ENCODE peak calls at places on chromosomes 7 and 10, in seven cellular contexts. N is body of pancreas, O is esophagus muscularis mucosa, H is transverse colon, F is psoas muscle, P is IMR-90, Z is GM13977. G is an unnamed sample.

GRCh38 chr7:147413243-147413642 is 1177.3 kb upstream of the C7orf33 start:
- DNase-seq in P (no peak), O (no peak), N (no peak), F (no peak), Z (no peak), H (no peak), G (no peak)

GRCh38 chr7:128846781-128847444 is 15.7 kb upstream of the ATP6V1F start:
- DNase-seq in Z (no peak), P (no peak), H (no peak), F (no peak), N (no peak), O (no peak), G (no peak)

GRCh38 chr10:31768467-31768866 is 160.2 kb downstream of the ARHGAP12 start:
- DNase-seq in O (no peak), P (peak; percentile 78), N (no peak), H (no peak), F (no peak), Z (no peak), G (no peak)

GRCh38 chr10:87750001-87750651 is 67.9 kb downstream of the ATAD1 start:
- DNase-seq in Z (no peak), P (peak; percentile 61), N (no peak), F (no peak), O (no peak), H (no peak), G (no peak)

GRCh38 chr7:128168667-128169210 is 72.3 kb upstream of the LEP start:
- DNase-seq in H (peak; percentile 15), Z (peak; percentile 49), N (peak; percentile 32), F (no peak), P (no peak), O (no peak), G (no peak)

GRCh38 chr7:91347288-91347687 is 83.1 kb downstream of the FZD1 start:
- DNase-seq in Z (no peak), H (no peak), N (no peak), P (peak; percentile 2), O (no peak), F (no peak), G (no peak)

GRCh38 chr7:34491899-34492298 is 166.1 kb upstream of the NPSR1 start:
- DNase-seq in O (no peak), P (no peak), N (no peak), H (no peak), Z (no peak), F (no peak), G (no peak)

GRCh38 chr7:147756290-147756689 is 834.3 kb upstream of the C7orf33 start:
- DNase-seq in N (no peak), Z (no peak), P (no peak), H (no peak), O (no peak), F (no peak), G (no peak)

GRCh38 chr7:80552304-80552703 is 40.4 kb upstream of the GNAT3 start:
- DNase-seq in P (peak; percentile 64), F (no peak), Z (no peak), H (no peak), N (no peak), O (no peak), G (no peak)

GRCh38 chr7:110839866-110840265 is 251.1 kb upstream of the LRRN3 start:
- DNase-seq in N (peak; percentile 16), Z (no peak), F (no peak), P (peak; percentile 64), H (no peak), O (no peak), G (no peak)

DNA sequence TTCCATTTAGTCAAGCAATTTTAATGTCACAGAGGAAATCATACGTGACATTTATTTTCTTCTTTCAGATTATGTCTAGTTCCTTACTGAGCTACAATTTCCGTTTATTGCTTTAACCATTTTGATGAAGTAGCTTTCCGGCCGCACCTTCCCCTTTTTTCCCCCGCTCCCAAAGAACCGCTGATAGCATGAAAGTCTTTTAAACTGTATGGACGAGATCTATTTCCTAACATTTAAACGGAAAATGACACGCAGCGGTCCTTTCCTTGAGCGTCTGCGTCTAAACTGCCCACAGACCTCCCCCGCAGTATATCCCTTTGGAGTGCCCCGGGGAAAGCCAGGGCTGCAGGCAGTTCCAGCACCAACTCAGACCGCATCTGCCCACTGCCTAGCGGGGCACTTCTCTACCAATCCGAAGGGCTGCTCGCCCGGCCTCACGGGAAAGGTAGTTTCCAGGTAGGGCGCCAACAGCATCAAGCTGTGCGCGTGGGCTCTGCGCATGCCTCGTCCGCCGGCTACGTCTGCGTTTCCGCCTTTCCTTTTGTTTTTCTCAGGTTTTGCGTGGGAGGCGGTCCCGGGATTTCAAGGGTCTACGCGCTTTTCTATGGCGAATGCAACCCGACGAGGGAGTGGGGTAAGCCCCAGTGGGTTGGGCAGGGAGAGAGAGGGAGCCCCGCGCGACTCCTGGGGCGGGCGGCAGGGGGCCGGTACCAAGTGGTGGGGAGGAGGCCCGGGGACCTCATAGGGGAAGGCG is at the start of gene ZNF33A:
- DNase-seq in N (peak; percentile 95), Z (peak; percentile 86), H (peak; percentile 95), F (peak; percentile 94), P (peak; percentile 88), O (peak; percentile 96), G (peak; percentile 92)
- TF ChIP-seq CTCF in N (peak; percentile 16), Z (no peak), H (peak; percentile 26), F (peak; percentile 27), P (no peak), O (peak; percentile 22), G (no peak)

GRCh38 chr7:158864833-158865232 is 8.5 kb downstream of the DYNC2I1 start:
- DNase-seq in P (no peak), N (no peak), O (no peak), Z (no peak), F (no peak), H (no peak), G (no peak)

GRCh38 chr7:158864507-158864820 is 8.1 kb downstream of the DYNC2I1 start:
- DNase-seq in F (no peak), N (no peak), Z (no peak), H (no peak), P (no peak), O (no peak), G (no peak)

GRCh38 chr7:158865462-158865922 is 9.1 kb downstream of the DYNC2I1 start:
- DNase-seq in O (no peak), H (peak; percentile 48), Z (no peak), F (no peak), N (no peak), P (no peak), G (no peak)

GRCh38 chr7:158867214-158867984 is 11.0 kb downstream of the DYNC2I1 start:
- DNase-seq in Z (no peak), N (no peak), H (no peak), O (no peak), F (no peak), P (no peak), G (no peak)

GRCh38 chr7:158865977-158866376 is 9.6 kb downstream of the DYNC2I1 start:
- DNase-seq in O (no peak), H (no peak), P (no peak), F (no peak), N (no peak), Z (no peak), G (no peak)
- TF ChIP-seq CTCF in O (no peak), H (no peak), P (no peak), F (no peak), N (no peak), Z (no peak), G (no peak)

GRCh38 chr10:82390866-82391658 is 516.1 kb downstream of the NRG3 start:
- DNase-seq in Z (no peak), P (no peak), O (no peak), F (no peak), H (no peak), N (peak; percentile 74), G (no peak)
- TF ChIP-seq CTCF in Z (no peak), P (no peak), O (no peak), F (no peak), H (no peak), N (no peak), G (no peak)

GRCh38 chr10:123272171-123272570 is 118.0 kb downstream of the BUB3 start:
- DNase-seq in H (no peak), Z (no peak), F (no peak), P (no peak), O (no peak), N (no peak), G (no peak)
- TF ChIP-seq CTCF in H (no peak), Z (no peak), F (no peak), P (no peak), O (no peak), N (no peak), G (no peak)

GRCh38 chr10:102230861-102231356 is 4.8 kb downstream of the ELOVL3 start:
- DNase-seq in F (peak; percentile 58), P (no peak), O (no peak), N (peak; percentile 42), H (peak; percentile 48), Z (peak; percentile 75), G (no peak)

GRCh38 chr10:102233997-102234396 is 7.3 kb downstream of the PITX3 start:
- DNase-seq in H (no peak), O (no peak), Z (no peak), F (no peak), N (no peak), P (no peak), G (no peak)

GRCh38 chr10:102230264-102230860 is 4.3 kb downstream of the ELOVL3 start:
- DNase-seq in F (peak; percentile 88), O (no peak), P (peak; percentile 42), Z (peak; percentile 51), N (peak; percentile 58), H (peak; percentile 35), G (peak; percentile 93)

GRCh38 chr10:102229810-102230263 is 3.7 kb downstream of the ELOVL3 start:
- DNase-seq in H (peak; percentile 90), P (peak; percentile 65), N (peak; percentile 90), F (peak; percentile 92), O (peak; percentile 94), Z (peak; percentile 91), G (peak; percentile 93)

GRCh38 chr10:102231357-102232318 is 5.5 kb downstream of the ELOVL3 start:
- DNase-seq in H (peak; percentile 72), O (no peak), P (no peak), F (peak; percentile 68), N (peak; percentile 59), Z (peak; percentile 85), G (peak; percentile 86)
- TF ChIP-seq CTCF in H (peak; percentile 85), O (peak; percentile 74), P (peak; percentile 62), F (peak; percentile 41), N (peak; percentile 69), Z (peak; percentile 89), G (peak; percentile 73)

DNA sequence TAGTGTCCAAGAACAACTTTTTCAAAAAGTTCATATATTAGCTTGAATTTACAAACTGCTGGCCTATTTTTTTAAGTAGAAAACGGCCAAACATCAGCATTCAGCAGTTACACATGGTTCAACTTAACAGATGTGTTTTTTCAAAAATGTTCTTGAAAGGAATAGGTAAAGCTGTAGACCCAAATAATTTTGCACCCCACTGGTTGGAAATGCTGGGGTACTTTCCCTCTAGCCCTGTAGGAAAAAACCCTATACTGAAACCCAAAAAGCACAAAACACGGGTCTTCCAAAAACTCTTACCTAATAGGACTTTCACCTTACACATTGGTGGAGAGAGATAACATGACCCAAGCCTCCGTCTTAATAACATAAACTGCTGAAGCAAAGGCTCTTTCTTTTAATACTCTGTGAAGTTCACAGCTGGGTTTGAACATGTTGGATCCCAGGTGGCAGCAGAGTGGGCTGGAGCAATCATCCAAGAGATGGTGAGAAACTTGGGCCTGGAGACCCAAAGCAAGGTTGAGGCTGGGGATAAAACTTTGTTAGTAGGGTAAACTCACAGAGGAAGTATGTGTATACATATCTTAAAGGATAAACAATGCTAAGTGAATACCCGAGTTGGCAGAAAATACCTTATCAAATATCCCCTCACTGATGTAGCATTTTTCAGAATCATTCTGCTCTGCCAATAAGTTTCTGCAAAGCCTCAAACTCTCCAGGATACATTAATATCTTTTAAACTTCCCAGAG is 629 bp upstream of the DNAJC9 start:
- DNase-seq in Z (peak; percentile 42), N (no peak), P (peak; percentile 33), O (no peak), F (no peak), H (no peak), G (no peak)
- TF ChIP-seq CTCF in Z (no peak), N (no peak), P (no peak), O (no peak), F (no peak), H (no peak), G (no peak)

GRCh38 chr10:110392860-110393732 is 88.4 kb upstream of the SMNDC1 start:
- DNase-seq in N (no peak), F (no peak), P (peak; percentile 71), O (no peak), H (peak; percentile 58), Z (no peak), G (no peak)
- TF ChIP-seq CTCF in N (no peak), F (no peak), P (no peak), O (no peak), H (no peak), Z (no peak), G (no peak)

G was measured in osteocyte.